ENCODE peak calls at places on chromosomes 6 and 20, in seven cellular contexts. N is GM12892, H is A549, B is stomach, P is endothelial cell of umbilical vein, O is tibial nerve, X is Peyer's patch. J is an unnamed sample.

GRCh38 chr20:56504373-56505005 is 20.1 kb upstream of the FAM209A start:
- DNase-seq in N (peak), H (no peak), B (no peak), P (no peak), O (no peak), X (no peak), J (no peak)

GRCh38 chr20:51749674-51750036 is 18.5 kb downstream of the ATP9A start:
- DNase-seq in N (no peak), H (peak), B (no peak), P (peak), O (no peak), X (no peak), J (no peak)

GRCh38 chr6:134170844-134171243 is 118.4 kb upstream of the SLC2A12 start:
- DNase-seq in N (no peak), H (no peak), B (no peak), P (no peak), O (no peak), X (no peak), J (no peak)

GRCh38 chr6:33213166-33213988 is 5.1 kb downstream of the RING1 start:
- DNase-seq in N (peak), H (no peak), B (no peak), P (no peak), O (no peak), X (no peak), J (no peak)

GRCh38 chr6:98845201-98846020 is 11.0 kb downstream of the POU3F2 start:
- DNase-seq in N (no peak), H (peak), B (peak), P (peak), O (no peak), X (peak), J (no peak)

GRCh38 chr6:2622683-2623082 is 128.0 kb downstream of the MYLK4 start:
- DNase-seq in N (no peak), H (no peak), B (no peak), P (no peak), O (no peak), X (no peak), J (no peak)

GRCh38 chr6:145071836-145072235 is 663.5 kb downstream of the EPM2A start:
- DNase-seq in N (no peak), H (no peak), B (no peak), P (no peak), O (no peak), X (no peak), J (no peak)

GRCh38 chr6:2915150-2915549 is 12.0 kb upstream of the SERPINB9 start:
- DNase-seq in N (no peak), H (no peak), B (no peak), P (no peak), O (no peak), X (no peak), J (no peak)

GRCh38 chr6:148037496-148037895 is 305.1 kb upstream of the SASH1 start:
- DNase-seq in N (no peak), H (no peak), B (no peak), P (no peak), O (no peak), X (no peak), J (no peak)

GRCh38 chr6:130923350-130923749 is 96.1 kb downstream of the SMLR1 start:
- DNase-seq in N (no peak), H (no peak), B (no peak), P (no peak), O (no peak), X (no peak), J (no peak)

GRCh38 chr6:151269318-151269995 is 29.7 kb downstream of the AKAP12 start:
- DNase-seq in N (no peak), H (peak), B (no peak), P (peak), O (no peak), X (no peak), J (no peak)

GRCh38 chr20:53270792-53271375 is 298.7 kb downstream of the TSHZ2 start:
- DNase-seq in N (no peak), H (no peak), B (no peak), P (no peak), O (no peak), X (no peak), J (no peak)

GRCh38 chr6:57305112-57305511 is 12.3 kb upstream of the PRIM2 start:
- DNase-seq in N (no peak), H (no peak), B (no peak), P (no peak), O (no peak), X (no peak), J (no peak)

GRCh38 chr6:35016417-35017221 is 124.5 kb downstream of the TCP11 start:
- DNase-seq in N (no peak), H (no peak), B (peak), P (peak), O (no peak), X (no peak), J (no peak)

GRCh38 chr20:13325033-13325432 is 104.0 kb downstream of the ISM1 start:
- DNase-seq in N (no peak), H (peak), B (no peak), P (peak), O (no peak), X (no peak), J (no peak)

GRCh38 chr20:60295214-60295613 is 337.0 kb downstream of the CDH26 start:
- DNase-seq in N (no peak), H (no peak), B (no peak), P (no peak), O (no peak), X (no peak), J (no peak)

GRCh38 chr20:15643713-15644112 is 929.5 kb downstream of the KIF16B start:
- DNase-seq in N (no peak), H (peak), B (no peak), P (peak), O (no peak), X (no peak), J (no peak)

GRCh38 chr20:33687993-33688937 is 2.1 kb upstream of the E2F1 start:
- DNase-seq in N (no peak), H (no peak), B (no peak), P (no peak), O (no peak), X (no peak), J (no peak)

GRCh38 chr20:49464556-49464955 is 17.9 kb downstream of the KCNB1 start:
- DNase-seq in N (no peak), H (no peak), B (no peak), P (no peak), O (no peak), X (no peak), J (no peak)

GRCh38 chr6:33008944-33009861 is at the start of gene HLA-DOA:
- DNase-seq in N (peak), H (peak), B (no peak), P (peak), O (no peak), X (no peak), J (peak)

GRCh38 chr6:33195304-33196022 is 3.2 kb upstream of the COL11A2 start:
- DNase-seq in N (no peak), H (no peak), B (no peak), P (no peak), O (no peak), X (no peak), J (no peak)

GRCh38 chr6:31680841-31681671 is at the start of gene LY6G5C:
- DNase-seq in N (peak), H (peak), B (peak), P (peak), O (peak), X (peak), J (peak)

GRCh38 chr6:24924956-24925355 is 10.8 kb downstream of the RIPOR2 start:
- DNase-seq in N (no peak), H (no peak), B (peak), P (no peak), O (no peak), X (no peak), J (no peak)

GRCh38 chr6:123423130-123423529 is 213.6 kb downstream of the TRDN start:
- DNase-seq in N (no peak), H (no peak), B (no peak), P (no peak), O (no peak), X (no peak), J (no peak)

GRCh38 chr6:106790146-106790770 is 160.9 kb downstream of the QRSL1 start:
- DNase-seq in N (no peak), H (no peak), B (no peak), P (no peak), O (no peak), X (no peak), J (no peak)

GRCh38 chr6:111850288-111850937 is 22.8 kb downstream of the FYN start:
- DNase-seq in N (no peak), H (no peak), B (no peak), P (no peak), O (no peak), X (no peak), J (no peak)

GRCh38 chr6:132252113-132252512 is 149.2 kb downstream of the MOXD1 start:
- DNase-seq in N (no peak), H (no peak), B (no peak), P (no peak), O (no peak), X (no peak), J (no peak)

GRCh38 chr20:462199-462991 is at the start of gene TBC1D20:
- DNase-seq in N (peak), H (peak), B (peak), P (peak), O (peak), X (peak), J (peak)

GRCh38 chr20:458766-459165 is 3.6 kb downstream of the TBC1D20 start:
- DNase-seq in N (no peak), H (no peak), B (no peak), P (no peak), O (no peak), X (no peak), J (no peak)

GRCh38 chr20:461254-462198 is 807 bp downstream of the TBC1D20 start:
- DNase-seq in N (no peak), H (peak), B (peak), P (peak), O (peak), X (no peak), J (peak)

GRCh38 chr20:460707-461106 is 1.6 kb downstream of the TBC1D20 start:
- DNase-seq in N (no peak), H (no peak), B (no peak), P (no peak), O (no peak), X (no peak), J (no peak)

GRCh38 chr20:460180-460579 is 2.2 kb downstream of the TBC1D20 start:
- DNase-seq in N (no peak), H (no peak), B (no peak), P (no peak), O (no peak), X (no peak), J (no peak)
- TF ChIP-seq POLR2A in N (no peak), H (no peak), B (no peak), P (no peak), O (no peak), X (no peak), J (no peak)

DNA sequence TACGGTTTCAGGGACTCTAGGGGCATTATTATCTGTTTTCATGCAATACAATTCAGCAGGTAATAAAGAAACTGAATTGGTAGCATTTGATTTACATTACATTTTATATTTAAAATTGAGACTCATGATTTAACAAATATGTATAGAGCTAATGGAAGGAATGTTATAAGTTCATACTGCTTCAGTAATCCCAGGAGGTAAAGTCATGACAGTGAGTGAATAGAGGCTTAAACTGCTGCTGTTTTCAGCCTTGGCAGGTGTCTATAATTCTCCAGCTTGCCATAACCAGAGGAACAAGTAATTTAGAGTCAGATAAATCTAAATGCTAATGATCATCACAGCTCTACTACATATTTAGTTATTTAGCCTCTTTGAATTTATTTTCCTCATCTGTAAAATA is 360.8 kb upstream of the MANEA start:
- DNase-seq in N (no peak), H (no peak), B (no peak), P (no peak), O (no peak), X (no peak), J (no peak)
- TF ChIP-seq POLR2A in N (no peak), H (no peak), B (no peak), P (no peak), O (no peak), X (no peak), J (no peak)

GRCh38 chr6:104320896-104321295 is 538.8 kb downstream of the HACE1 start:
- DNase-seq in N (no peak), H (no peak), B (no peak), P (no peak), O (no peak), X (no peak), J (no peak)
- TF ChIP-seq POLR2A in N (no peak), H (no peak), B (no peak), P (no peak), O (no peak), X (no peak), J (no peak)

GRCh38 chr6:149325648-149326236 is 8.2 kb downstream of the TAB2 start:
- DNase-seq in N (no peak), H (no peak), B (no peak), P (no peak), O (no peak), X (no peak), J (no peak)
- TF ChIP-seq POLR2A in N (no peak), H (no peak), B (no peak), P (no peak), O (no peak), X (no peak), J (no peak)

GRCh38 chr20:50518270-50518721 is 8.1 kb downstream of the PTPN1 start:
- DNase-seq in N (no peak), H (no peak), B (no peak), P (no peak), O (no peak), X (no peak), J (no peak)

GRCh38 chr20:50517817-50518154 is 7.6 kb downstream of the PTPN1 start:
- DNase-seq in N (no peak), H (no peak), B (no peak), P (no peak), O (no peak), X (no peak), J (no peak)

GRCh38 chr20:50521221-50521642 is 11.0 kb downstream of the PTPN1 start:
- DNase-seq in N (no peak), H (no peak), B (no peak), P (no peak), O (no peak), X (no peak), J (no peak)

GRCh38 chr20:50520222-50520877 is 10.2 kb downstream of the PTPN1 start:
- DNase-seq in N (no peak), H (no peak), B (no peak), P (no peak), O (no peak), X (no peak), J (no peak)

DNA sequence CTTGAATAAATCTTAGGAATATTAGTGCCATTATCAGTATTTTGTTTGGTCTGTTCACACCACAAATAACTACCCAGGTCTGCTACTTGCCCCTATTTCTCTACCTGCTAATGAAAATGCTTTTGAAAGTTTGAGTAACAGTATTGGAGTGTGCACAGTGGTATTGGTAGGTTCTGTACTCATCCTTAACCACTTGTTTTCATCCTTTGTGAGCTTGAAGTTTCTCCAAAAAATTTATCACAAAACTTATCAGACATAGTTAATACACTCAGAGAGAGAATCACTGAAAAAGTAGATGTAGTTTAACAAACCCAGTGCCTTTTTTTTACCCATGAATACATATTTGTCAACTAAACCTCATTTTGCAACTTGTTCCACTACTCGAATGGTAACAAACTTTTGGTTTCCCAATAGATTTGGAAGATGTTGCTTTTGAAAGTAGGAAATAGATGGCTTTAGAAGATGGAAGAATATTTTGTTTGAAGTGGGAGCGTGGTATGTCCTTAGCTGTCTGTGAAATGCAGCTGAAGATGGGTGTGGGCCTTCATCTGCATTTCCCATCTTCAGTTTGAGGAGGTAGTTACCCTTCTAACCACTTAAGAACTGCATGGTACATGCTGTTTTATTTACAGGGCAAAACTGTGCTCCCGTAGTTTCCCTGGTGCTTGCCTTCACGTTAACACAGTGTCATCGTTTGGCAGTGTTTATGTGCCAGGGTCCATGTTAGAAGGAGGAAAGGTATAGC is 9.0 kb downstream of the PTPN1 start:
- DNase-seq in N (no peak), H (no peak), B (no peak), P (no peak), O (no peak), X (no peak), J (no peak)
- TF ChIP-seq POLR2A in N (no peak), H (no peak), B (no peak), P (no peak), O (no peak), X (peak), J (no peak)

GRCh38 chr6:43627008-43627825 is 1.8 kb downstream of the GTPBP2 start:
- DNase-seq in N (no peak), H (peak), B (peak), P (peak), O (peak), X (no peak), J (no peak)
- TF ChIP-seq POLR2A in N (no peak), H (no peak), B (no peak), P (no peak), O (no peak), X (no peak), J (peak)

DNA sequence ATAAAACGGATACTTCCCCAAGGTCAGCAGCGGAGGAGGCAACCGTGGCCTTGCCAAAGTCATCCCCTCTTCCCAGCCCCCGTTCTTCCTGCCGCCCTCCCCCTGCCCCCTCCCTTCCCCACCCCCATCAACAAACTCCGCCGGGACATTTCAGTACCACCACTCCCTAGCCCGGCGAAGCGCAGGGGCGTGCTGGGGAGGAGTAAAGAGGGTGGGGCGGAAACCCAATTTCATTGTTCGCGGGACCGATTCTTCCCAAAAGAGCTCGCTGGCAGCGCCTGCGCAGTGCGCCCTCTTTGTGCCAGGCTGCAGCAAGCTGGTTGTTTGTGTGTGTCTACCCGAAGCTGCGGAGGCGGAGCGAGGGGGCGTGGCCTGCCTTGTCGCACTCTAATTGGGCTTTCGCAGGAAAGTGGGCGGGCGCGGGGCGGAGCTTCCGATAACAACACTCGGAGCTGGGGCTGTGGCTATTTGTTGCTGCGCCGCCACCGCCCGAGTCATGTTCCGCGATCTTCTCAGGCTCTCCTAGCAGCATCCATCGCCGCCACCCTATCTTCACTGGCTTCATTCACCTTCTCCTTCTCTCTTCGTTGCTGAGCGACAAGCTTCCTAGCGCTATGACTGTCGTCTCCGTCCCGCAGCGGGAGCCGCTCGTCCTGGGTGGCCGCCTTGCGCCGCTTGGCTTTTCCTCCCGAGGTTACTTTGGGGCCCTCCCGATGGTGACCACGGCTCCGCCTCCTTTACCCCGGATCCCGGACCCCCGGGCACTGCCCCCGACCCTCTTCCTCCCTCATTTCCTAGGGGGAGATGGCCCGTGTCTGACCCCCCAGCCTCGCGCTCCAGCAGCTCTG is at the start of gene PNRC1:
- DNase-seq in N (peak), H (peak), B (peak), P (peak), O (peak), X (peak), J (peak)
- TF ChIP-seq POLR2A in N (peak), H (peak), B (no peak), P (peak), O (peak), X (peak), J (peak)

DNA sequence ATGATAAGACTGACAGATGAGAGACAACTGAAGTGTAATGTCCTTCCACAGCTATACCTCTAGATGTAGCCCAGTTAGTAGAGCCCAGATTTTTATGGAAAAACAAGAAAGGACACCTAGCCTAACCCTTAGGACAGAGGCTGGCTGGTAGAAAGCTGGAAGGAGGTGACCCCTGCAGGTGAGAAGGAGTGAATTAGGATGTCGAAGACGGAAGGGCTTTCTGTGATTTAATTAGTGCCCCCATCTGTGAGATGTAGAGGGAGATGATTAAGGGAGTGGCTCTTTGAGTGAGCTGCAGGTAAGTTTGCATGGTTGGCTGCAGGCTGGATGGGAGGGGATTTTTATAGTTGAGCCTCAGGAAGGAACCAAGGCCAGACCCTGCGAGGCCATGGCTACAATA is 82.8 kb downstream of the GFRA4 start:
- DNase-seq in N (no peak), H (no peak), B (no peak), P (no peak), O (no peak), X (no peak), J (no peak)
- TF ChIP-seq POLR2A in N (no peak), H (no peak), B (no peak), P (no peak), O (no peak), X (no peak), J (no peak)

J was measured in GM12891.